ENCODE peak calls at places on chromosomes 16 and 17, in five cellular contexts. H is GM06990, P is left lung, A is left ventricle myocardium inferior, D is IMR-90. E is an unnamed sample.

GRCh38 chr17:68198931-68199836 is 48.7 kb upstream of the AMZ2 start:
- DNase-seq in H (peak), P (peak), A (no peak), D (no peak), E (no peak)

GRCh38 chr17:17206913-17207368 is 808 bp upstream of the PLD6 start:
- DNase-seq in H (no peak), P (peak), A (no peak), D (no peak), E (no peak)

GRCh38 chr16:72978212-72978611 is 69.7 kb downstream of the ZFHX3 start:
- DNase-seq in H (no peak), P (no peak), A (no peak), D (no peak), E (no peak)

GRCh38 chr16:2039286-2040030 is 8.2 kb downstream of the NTHL1 start:
- DNase-seq in H (no peak), P (peak), A (peak), D (peak), E (no peak)

GRCh38 chr17:39351508-39351907 is 49.9 kb downstream of the FBXL20 start:
- DNase-seq in H (no peak), P (no peak), A (no peak), D (no peak), E (no peak)

GRCh38 chr17:50172130-50172529 is 6.3 kb downstream of the SGCA start:
- DNase-seq in H (no peak), P (peak), A (no peak), D (no peak), E (no peak)

GRCh38 chr16:81996664-81997529 is 14.4 kb downstream of the SDR42E1 start:
- DNase-seq in H (no peak), P (no peak), A (no peak), D (peak), E (no peak)

GRCh38 chr17:7411427-7411750 is 3.7 kb downstream of the NLGN2 start:
- DNase-seq in H (no peak), P (no peak), A (no peak), D (no peak), E (no peak)

GRCh38 chr16:17235147-17235817 is 235.5 kb downstream of the XYLT1 start:
- DNase-seq in H (no peak), P (no peak), A (no peak), D (no peak), E (no peak)

GRCh38 chr17:39668141-39668924 is at the start of gene PNMT:
- DNase-seq in H (peak), P (peak), A (peak), D (peak), E (peak)

GRCh38 chr16:83956336-83957289 is 3.6 kb downstream of the OSGIN1 start:
- DNase-seq in H (peak), P (peak), A (peak), D (peak), E (peak)
- H3K4me3 ChIP-seq in H (no peak), P (no peak), A (no peak), D (no peak), E (no peak)

GRCh38 chr16:78004501-78004900 is 17.8 kb upstream of the CLEC3A start:
- DNase-seq in H (no peak), P (no peak), A (no peak), D (no peak), E (no peak)

GRCh38 chr16:78007121-78007520 is 15.2 kb upstream of the CLEC3A start:
- DNase-seq in H (no peak), P (no peak), A (no peak), D (no peak), E (no peak)

GRCh38 chr16:78002915-78003538 is 19.3 kb upstream of the CLEC3A start:
- DNase-seq in H (peak), P (peak), A (peak), D (peak), E (peak)

GRCh38 chr16:78005881-78006280 is 16.5 kb upstream of the CLEC3A start:
- DNase-seq in H (no peak), P (no peak), A (no peak), D (no peak), E (peak)
- TF ChIP-seq CTCF in H (peak), P (no peak), A (peak), D (peak), E (peak)

DNA sequence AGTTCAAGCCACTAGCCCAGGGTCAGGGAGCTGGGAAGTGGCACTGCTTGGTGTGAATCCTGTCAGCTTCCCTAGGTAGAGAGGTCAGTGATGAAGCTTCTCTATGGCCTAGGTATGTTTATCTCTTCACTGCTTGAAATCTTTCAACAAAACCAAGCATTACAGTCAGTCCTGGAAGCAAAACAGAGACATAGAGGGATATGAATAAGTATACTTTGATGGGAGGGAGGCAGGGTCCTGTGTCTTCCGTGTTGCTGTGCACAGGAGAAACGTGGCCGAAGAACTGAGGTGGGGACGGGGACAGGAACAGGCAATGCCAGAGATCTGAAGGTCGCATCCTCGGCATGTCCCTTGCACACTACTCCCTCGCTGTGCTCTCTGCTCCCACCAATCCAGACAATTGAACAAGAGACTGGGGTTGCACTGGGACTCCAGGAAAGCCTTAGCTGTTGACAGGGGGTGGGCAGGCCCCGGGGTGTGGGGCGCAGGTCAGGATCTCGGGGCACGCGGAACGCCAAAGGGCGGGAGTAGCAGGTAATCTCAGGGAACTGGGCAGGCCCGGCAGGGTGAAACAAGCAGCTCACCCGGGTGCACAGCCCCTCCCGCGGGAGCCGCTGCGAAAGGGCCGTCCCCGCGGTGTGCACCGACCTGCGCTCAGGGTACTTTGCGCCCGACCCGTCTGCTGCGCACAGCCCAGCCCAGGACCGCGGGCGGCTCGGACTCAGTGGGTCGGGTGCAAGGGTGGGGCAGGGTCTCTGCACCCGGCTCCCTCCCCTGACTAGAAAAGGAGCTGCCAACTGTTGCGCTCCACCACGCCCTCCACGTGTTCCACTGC is at the start of gene MT1H:
- DNase-seq in H (no peak), P (no peak), A (no peak), D (no peak), E (no peak)
- H3K4me3 ChIP-seq in H (no peak), P (no peak), A (peak), D (no peak), E (no peak)

GRCh38 chr16:50667497-50668367 is 13.4 kb downstream of the SNX20 start:
- DNase-seq in H (no peak), P (no peak), A (no peak), D (no peak), E (peak)
- TF ChIP-seq CTCF in H (peak), P (no peak), A (no peak), D (no peak), E (peak)

GRCh38 chr16:62034236-62035114 is 1.8 kb downstream of the CDH8 start:
- DNase-seq in H (no peak), P (peak), A (no peak), D (no peak), E (no peak)
- H3K4me3 ChIP-seq in H (no peak), P (no peak), A (peak), D (no peak), E (no peak)

DNA sequence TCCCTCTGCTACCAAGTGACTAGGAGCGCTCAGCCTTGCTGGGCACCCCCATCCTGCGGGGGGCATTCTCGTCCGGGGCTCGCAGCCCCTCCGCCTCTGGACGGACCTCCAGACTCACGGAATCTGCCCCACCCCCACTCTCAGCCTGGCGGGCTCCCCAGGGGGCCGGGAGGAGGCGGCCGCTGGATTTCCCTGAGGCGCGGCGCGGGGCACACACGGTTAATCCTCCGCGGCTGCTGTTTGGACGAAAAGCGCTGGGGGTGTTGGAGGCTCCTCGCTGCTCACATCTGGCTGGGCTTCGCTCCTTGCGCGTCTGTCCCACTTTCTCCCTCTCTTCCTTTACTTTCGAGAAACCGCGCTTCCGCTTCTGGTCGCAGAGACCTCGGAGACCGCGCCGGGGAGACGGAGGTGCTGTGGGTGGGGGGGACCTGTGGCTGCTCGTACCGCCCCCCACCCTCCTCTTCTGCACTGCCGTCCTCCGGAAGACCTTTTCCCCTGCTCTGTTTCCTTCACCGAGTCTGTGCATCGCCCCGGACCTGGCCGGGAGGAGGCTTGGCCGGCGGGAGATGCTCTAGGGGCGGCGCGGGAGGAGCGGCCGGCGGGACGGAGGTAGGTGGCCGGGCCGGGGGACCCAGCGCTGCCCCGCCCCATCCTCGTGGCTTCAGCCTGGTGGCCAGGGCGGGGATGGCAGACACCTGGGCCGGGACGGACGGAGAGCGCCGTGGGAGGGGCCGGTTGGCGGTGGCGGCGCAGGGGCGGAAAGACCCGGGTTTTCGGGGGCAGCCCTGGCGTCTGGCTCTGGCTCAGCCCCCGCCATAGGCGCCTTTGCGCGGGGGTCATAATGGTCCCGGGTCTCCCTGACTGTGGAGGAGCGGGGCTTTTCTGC is at the start of gene C1QTNF1:
- DNase-seq in H (no peak), P (peak), A (peak), D (peak), E (peak)
- TF ChIP-seq CTCF in H (no peak), P (peak), A (peak), D (peak), E (peak)

GRCh38 chr17:74530751-74531150 is 524 bp downstream of the CD300LB start:
- DNase-seq in H (no peak), P (no peak), A (no peak), D (no peak), E (no peak)

GRCh38 chr17:74531231-74531761 is at the start of gene CD300LB:
- DNase-seq in H (no peak), P (no peak), A (no peak), D (no peak), E (no peak)

GRCh38 chr17:74529243-74529642 is 2.0 kb downstream of the CD300LB start:
- DNase-seq in H (no peak), P (no peak), A (no peak), D (no peak), E (no peak)

GRCh38 chr17:74528491-74529199 is 2.6 kb downstream of the CD300LB start:
- DNase-seq in H (peak), P (no peak), A (no peak), D (no peak), E (peak)

DNA sequence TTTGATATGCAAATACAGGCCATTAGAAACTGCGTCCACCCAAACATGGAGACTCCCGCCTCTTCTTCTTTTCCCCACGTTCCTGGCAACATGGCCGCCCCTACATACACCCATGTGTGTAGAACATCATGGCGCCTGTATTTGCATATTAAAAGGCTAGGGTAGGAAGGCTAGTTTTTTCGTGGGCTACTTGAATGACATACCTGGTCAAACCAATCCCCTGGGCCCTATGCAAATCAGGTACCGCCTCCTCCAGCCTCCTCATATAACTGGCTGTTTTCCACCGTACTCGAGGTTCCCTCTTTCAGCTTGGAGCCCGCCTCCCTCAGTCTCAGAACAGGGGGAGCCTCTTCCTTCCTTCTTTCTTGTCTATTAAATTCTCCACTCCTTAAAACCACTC is 840 bp upstream of the CD300LB start:
- DNase-seq in H (no peak), P (no peak), A (peak), D (no peak), E (peak)
- H3K4me3 ChIP-seq in H (no peak), P (peak), A (no peak), D (no peak), E (no peak)

DNA sequence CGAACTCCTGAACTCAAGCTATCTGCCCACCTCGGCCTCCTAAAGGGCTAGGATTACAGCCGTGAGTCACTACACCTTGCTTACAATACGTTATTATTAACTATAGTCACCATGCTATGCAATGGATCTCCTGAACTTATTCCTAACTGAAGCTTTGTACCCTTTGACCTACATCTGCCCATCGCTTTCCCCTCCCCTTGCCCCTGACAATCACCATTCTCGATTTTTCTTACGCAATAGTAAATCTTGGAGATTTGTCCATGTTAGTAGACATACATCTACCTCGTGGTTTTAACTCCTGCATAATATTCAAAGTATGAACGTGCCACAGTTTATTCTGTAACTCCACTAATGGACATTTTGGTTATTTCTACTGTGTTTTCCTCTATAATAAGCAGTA is 120.6 kb downstream of the NPIPB5 start:
- DNase-seq in H (no peak), P (no peak), A (no peak), D (no peak), E (no peak)
- TF ChIP-seq CTCF in H (no peak), P (no peak), A (no peak), D (no peak), E (no peak)

DNA sequence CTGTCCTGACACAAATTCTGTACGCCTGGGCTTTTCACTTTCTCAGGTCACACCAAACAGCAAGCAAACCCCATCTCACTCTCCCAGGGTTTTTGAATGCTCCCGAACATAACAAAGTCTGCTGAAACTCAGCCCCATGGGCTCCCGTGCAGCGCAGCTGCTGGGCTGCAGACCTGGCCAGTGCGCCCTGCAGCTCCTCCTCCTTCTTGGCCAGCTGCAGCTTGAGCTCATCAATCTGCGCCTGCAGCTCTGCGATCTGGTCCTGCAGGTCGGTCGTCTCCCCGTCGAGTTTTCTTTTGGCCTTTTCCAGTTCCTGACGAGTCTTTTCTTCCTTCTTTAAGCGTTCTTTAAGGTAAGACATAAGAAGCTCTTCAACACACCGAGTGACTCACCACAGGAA is 70.5 kb downstream of the NDEL1 start:
- DNase-seq in H (no peak), P (no peak), A (peak), D (no peak), E (no peak)
- H3K4me3 ChIP-seq in H (no peak), P (no peak), A (no peak), D (no peak), E (no peak)